ENCODE peak calls at places on chromosome 13, in eight cellular contexts. E is lower lobe of right lung, P is AG10803, H is dorsolateral prefrontal cortex, S is RWPE2, X is PC-3, J is foreskin fibroblast, W is body of pancreas. D is an unnamed sample.

GRCh38 chr13:109130093-109130835 is 500.9 kb downstream of the MYO16 start:
- DNase-seq in E (no peak), P (no peak), H (no peak), S (no peak), X (no peak), J (no peak), W (no peak), D (no peak)

GRCh38 chr13:113749956-113750355 is 9.1 kb upstream of the TMEM255B start:
- DNase-seq in E (peak), P (no peak), H (no peak), S (no peak), X (no peak), J (no peak), W (no peak), D (no peak)

GRCh38 chr13:27259831-27260230 is 8.5 kb downstream of the RPL21 start:
- DNase-seq in E (no peak), P (no peak), H (no peak), S (no peak), X (no peak), J (no peak), W (no peak), D (no peak)

GRCh38 chr13:98761126-98761978 is 8.9 kb upstream of the SLC15A1 start:
- DNase-seq in E (no peak), P (peak), H (no peak), S (no peak), X (no peak), J (peak), W (no peak), D (peak)

GRCh38 chr13:105363747-105364177 is 1171.7 kb downstream of the EFNB2 start:
- DNase-seq in E (no peak), P (no peak), H (no peak), S (no peak), X (no peak), J (peak), W (no peak), D (no peak)

GRCh38 chr13:75359266-75359665 is 122.7 kb downstream of the TBC1D4 start:
- DNase-seq in E (no peak), P (peak), H (no peak), S (no peak), X (peak), J (peak), W (no peak), D (peak)

GRCh38 chr13:39108746-39109145 is 70.5 kb downstream of the NHLRC3 start:
- DNase-seq in E (no peak), P (no peak), H (no peak), S (no peak), X (no peak), J (no peak), W (no peak), D (no peak)

GRCh38 chr13:46676378-46676725 is 120.6 kb downstream of the ESD start:
- DNase-seq in E (no peak), P (no peak), H (no peak), S (no peak), X (peak), J (no peak), W (no peak), D (no peak)

GRCh38 chr13:35531551-35531950 is 55.1 kb upstream of the MAB21L1 start:
- DNase-seq in E (no peak), P (no peak), H (no peak), S (no peak), X (no peak), J (no peak), W (no peak), D (no peak)

GRCh38 chr13:45916859-45917418 is 65.4 kb upstream of the SIAH3 start:
- DNase-seq in E (no peak), P (no peak), H (no peak), S (no peak), X (no peak), J (no peak), W (no peak), D (no peak)

GRCh38 chr13:100176781-100177389 is 88.0 kb downstream of the PCCA start:
- DNase-seq in E (no peak), P (peak), H (no peak), S (no peak), X (no peak), J (peak), W (no peak), D (peak)

GRCh38 chr13:100392709-100393630 is 195.6 kb downstream of the GGACT start:
- DNase-seq in E (peak), P (peak), H (no peak), S (peak), X (peak), J (peak), W (peak), D (peak)

GRCh38 chr13:107066355-107066754 is 498.4 kb upstream of the ARGLU1 start:
- DNase-seq in E (no peak), P (peak), H (no peak), S (no peak), X (no peak), J (no peak), W (no peak), D (no peak)

GRCh38 chr13:75792526-75793187 is 156.5 kb downstream of the LMO7 start:
- DNase-seq in E (no peak), P (peak), H (no peak), S (no peak), X (no peak), J (peak), W (peak), D (no peak)

GRCh38 chr13:45325806-45326205 is 15.2 kb downstream of the TPT1 start:
- DNase-seq in E (no peak), P (peak), H (peak), S (no peak), X (peak), J (peak), W (peak), D (peak)

GRCh38 chr13:29698106-29698505 is 102.6 kb upstream of the SLC7A1 start:
- DNase-seq in E (no peak), P (no peak), H (no peak), S (no peak), X (no peak), J (no peak), W (no peak), D (no peak)

GRCh38 chr13:105410602-105411001 is 1124.9 kb downstream of the EFNB2 start:
- DNase-seq in E (peak), P (peak), H (peak), S (no peak), X (peak), J (peak), W (peak), D (no peak)

GRCh38 chr13:35485451-35485850 is 9.0 kb upstream of the MAB21L1 start:
- DNase-seq in E (no peak), P (no peak), H (no peak), S (no peak), X (no peak), J (no peak), W (no peak), D (no peak)

GRCh38 chr13:32284927-32285632 is 30.1 kb downstream of the ZAR1L start:
- DNase-seq in E (no peak), P (peak), H (no peak), S (no peak), X (peak), J (peak), W (peak), D (peak)

GRCh38 chr13:114089341-114089740 is 43.1 kb downstream of the RASA3 start:
- DNase-seq in E (no peak), P (no peak), H (no peak), S (peak), X (no peak), J (no peak), W (no peak), D (no peak)

GRCh38 chr13:102227696-102228095 is 174.2 kb downstream of the FGF14 start:
- DNase-seq in E (no peak), P (no peak), H (no peak), S (no peak), X (no peak), J (no peak), W (no peak), D (no peak)

GRCh38 chr13:29579094-29579493 is 16.4 kb downstream of the SLC7A1 start:
- DNase-seq in E (no peak), P (no peak), H (no peak), S (no peak), X (no peak), J (no peak), W (no peak), D (no peak)

GRCh38 chr13:20462533-20462915 is 63.1 kb downstream of the CRYL1 start:
- DNase-seq in E (no peak), P (no peak), H (no peak), S (no peak), X (no peak), J (no peak), W (no peak), D (no peak)

GRCh38 chr13:20461481-20461859 is 64.2 kb downstream of the CRYL1 start:
- DNase-seq in E (no peak), P (peak), H (no peak), S (no peak), X (peak), J (peak), W (no peak), D (peak)

GRCh38 chr13:20461860-20462532 is 63.7 kb downstream of the CRYL1 start:
- DNase-seq in E (no peak), P (no peak), H (no peak), S (no peak), X (no peak), J (no peak), W (no peak), D (no peak)

GRCh38 chr13:20462921-20463320 is 62.7 kb downstream of the CRYL1 start:
- DNase-seq in E (no peak), P (no peak), H (no peak), S (no peak), X (no peak), J (no peak), W (no peak), D (no peak)

GRCh38 chr13:20460744-20461143 is 64.9 kb downstream of the CRYL1 start:
- DNase-seq in E (no peak), P (no peak), H (no peak), S (no peak), X (no peak), J (no peak), W (no peak), D (peak)
- TF ChIP-seq CTCF in E (no peak), P (no peak), H (no peak), S (no peak), X (no peak), J (no peak), W (no peak), D (no peak)

GRCh38 chr13:72295173-72295572 is 428.2 kb upstream of the DACH1 start:
- DNase-seq in E (no peak), P (peak), H (no peak), S (no peak), X (no peak), J (peak), W (no peak), D (peak)

GRCh38 chr13:72296246-72296645 is 429.2 kb upstream of the DACH1 start:
- DNase-seq in E (no peak), P (no peak), H (no peak), S (no peak), X (no peak), J (no peak), W (no peak), D (no peak)

GRCh38 chr13:72290962-72291681 is 424.1 kb upstream of the DACH1 start:
- DNase-seq in E (no peak), P (peak), H (no peak), S (no peak), X (peak), J (peak), W (no peak), D (peak)

DNA sequence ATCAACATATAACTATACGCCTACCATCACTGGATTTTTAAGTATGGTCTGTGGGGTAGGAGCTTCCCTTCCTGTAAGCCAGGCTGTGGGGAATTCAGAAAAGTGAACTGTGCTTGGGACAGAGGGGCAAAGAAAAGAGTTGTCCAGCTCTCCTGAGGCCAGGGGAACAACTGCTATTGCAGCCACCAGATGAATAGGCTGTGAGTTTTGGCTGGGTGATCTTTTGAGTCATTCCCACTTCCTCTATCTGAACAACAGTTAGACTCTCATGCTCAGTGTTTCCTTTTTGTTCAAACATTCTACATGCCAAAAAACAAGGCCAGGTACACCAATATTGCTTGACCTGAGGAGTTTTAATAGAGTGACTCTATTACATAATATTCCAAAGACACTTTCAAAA is 426.2 kb upstream of the DACH1 start:
- DNase-seq in E (no peak), P (no peak), H (no peak), S (no peak), X (peak), J (no peak), W (no peak), D (no peak)
- H3K4me3 ChIP-seq in E (no peak), P (no peak), H (no peak), S (no peak), X (no peak), J (no peak), W (no peak), D (no peak)

GRCh38 chr13:84607614-84608013 is 725.3 kb upstream of the SLITRK1 start:
- DNase-seq in E (no peak), P (peak), H (no peak), S (no peak), X (peak), J (peak), W (no peak), D (peak)

GRCh38 chr13:84606616-84607015 is 724.3 kb upstream of the SLITRK1 start:
- DNase-seq in E (no peak), P (no peak), H (no peak), S (no peak), X (no peak), J (peak), W (no peak), D (no peak)

GRCh38 chr13:84609716-84610115 is 727.4 kb upstream of the SLITRK1 start:
- DNase-seq in E (no peak), P (peak), H (no peak), S (no peak), X (peak), J (peak), W (no peak), D (peak)

DNA sequence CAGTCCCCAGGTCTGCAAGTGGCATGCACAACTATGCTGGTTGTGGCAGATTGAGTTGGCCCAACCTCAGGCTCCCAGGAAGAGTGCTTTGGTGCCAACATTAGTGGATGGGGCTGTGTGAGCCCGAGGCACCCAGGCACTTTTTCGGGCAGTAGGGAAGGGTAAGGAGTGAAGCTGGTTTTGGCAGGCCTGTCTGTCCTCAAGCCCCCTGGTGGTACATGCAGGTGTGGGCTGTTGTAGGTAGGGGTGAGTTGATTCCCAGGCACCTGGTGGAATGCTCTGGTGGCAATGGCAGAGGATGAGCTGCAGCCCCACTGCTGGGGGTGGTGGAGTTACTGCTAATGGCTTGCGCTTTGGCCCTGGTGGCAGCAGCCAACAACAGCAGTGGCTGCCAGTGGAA is 723.7 kb upstream of the SLITRK1 start:
- DNase-seq in E (no peak), P (no peak), H (no peak), S (no peak), X (no peak), J (no peak), W (no peak), D (no peak)
- TF ChIP-seq CTCF in E (no peak), P (no peak), H (no peak), S (no peak), X (peak), J (no peak), W (no peak), D (no peak)

GRCh38 chr13:36920612-36921185 is 661 bp upstream of the SMAD9 start:
- DNase-seq in E (no peak), P (no peak), H (no peak), S (no peak), X (no peak), J (peak), W (no peak), D (no peak)
- H3K4me3 ChIP-seq in E (peak), P (peak), H (peak), S (peak), X (peak), J (peak), W (no peak), D (peak)

GRCh38 chr13:33634526-33635111 is 183.3 kb upstream of the RFC3 start:
- DNase-seq in E (no peak), P (no peak), H (no peak), S (no peak), X (no peak), J (no peak), W (no peak), D (no peak)
- TF ChIP-seq CTCF in E (no peak), P (no peak), H (no peak), S (peak), X (no peak), J (no peak), W (no peak), D (no peak)

GRCh38 chr13:91199866-91200265 is 147.6 kb upstream of the MIR17HG start:
- DNase-seq in E (no peak), P (no peak), H (no peak), S (no peak), X (no peak), J (no peak), W (no peak), D (no peak)

GRCh38 chr13:91195789-91196188 is 151.7 kb upstream of the MIR17HG start:
- DNase-seq in E (no peak), P (no peak), H (no peak), S (no peak), X (no peak), J (no peak), W (no peak), D (no peak)

GRCh38 chr13:91203430-91203829 is 144.1 kb upstream of the MIR17HG start:
- DNase-seq in E (no peak), P (no peak), H (no peak), S (no peak), X (no peak), J (no peak), W (no peak), D (no peak)

GRCh38 chr13:91196958-91197357 is 150.5 kb upstream of the MIR17HG start:
- DNase-seq in E (no peak), P (no peak), H (no peak), S (no peak), X (no peak), J (no peak), W (no peak), D (no peak)

GRCh38 chr13:91200486-91200885 is 147.0 kb upstream of the MIR17HG start:
- DNase-seq in E (no peak), P (no peak), H (no peak), S (no peak), X (no peak), J (no peak), W (no peak), D (no peak)
- H3K4me3 ChIP-seq in E (no peak), P (no peak), H (no peak), S (no peak), X (no peak), J (no peak), W (no peak), D (no peak)

GRCh38 chr13:76868451-76868850 is 17.8 kb downstream of the KCTD12 start:
- DNase-seq in E (no peak), P (no peak), H (no peak), S (no peak), X (no peak), J (no peak), W (no peak), D (no peak)

GRCh38 chr13:76873454-76873853 is 12.8 kb downstream of the KCTD12 start:
- DNase-seq in E (no peak), P (no peak), H (no peak), S (no peak), X (no peak), J (no peak), W (no peak), D (no peak)

GRCh38 chr13:76872686-76873085 is 13.5 kb downstream of the KCTD12 start:
- DNase-seq in E (no peak), P (no peak), H (no peak), S (no peak), X (no peak), J (no peak), W (no peak), D (no peak)

GRCh38 chr13:76874466-76874865 is 11.7 kb downstream of the KCTD12 start:
- DNase-seq in E (no peak), P (no peak), H (no peak), S (no peak), X (no peak), J (no peak), W (no peak), D (no peak)

GRCh38 chr13:76871332-76871945 is 14.8 kb downstream of the KCTD12 start:
- DNase-seq in E (no peak), P (no peak), H (no peak), S (no peak), X (peak), J (peak), W (no peak), D (no peak)
- TF ChIP-seq CTCF in E (no peak), P (no peak), H (no peak), S (no peak), X (no peak), J (no peak), W (no peak), D (no peak)

DNA sequence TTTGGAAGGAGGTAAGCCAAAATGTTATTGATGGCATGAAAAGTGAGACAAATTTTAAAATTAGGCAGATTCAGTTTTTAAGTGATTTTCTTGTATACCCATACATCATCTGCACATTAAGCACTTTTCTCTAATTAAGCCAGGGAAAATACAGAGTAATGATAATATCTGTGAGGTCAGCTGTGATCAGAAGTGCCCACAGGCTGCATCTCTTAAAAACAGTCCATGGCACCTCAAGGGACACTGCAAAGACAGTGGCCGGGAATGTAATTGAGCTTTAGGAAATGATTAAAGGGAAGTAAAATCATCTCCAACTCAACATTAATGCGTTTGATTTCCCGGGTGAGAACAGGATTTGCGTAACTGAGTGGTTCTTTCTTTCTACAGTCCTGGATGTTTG is 2.0 kb downstream of the COL4A1 start:
- DNase-seq in E (no peak), P (no peak), H (no peak), S (no peak), X (no peak), J (no peak), W (no peak), D (no peak)
- H3K4me3 ChIP-seq in E (peak), P (peak), H (no peak), S (no peak), X (peak), J (peak), W (no peak), D (peak)